ENCODE peak calls at places on chromosome 16, in nine cellular contexts. F is transverse colon, D is hepatocyte, A is cardiac muscle cell, H is heart right ventricle, B is thoracic aorta, N is astrocyte, W is A549, J is Caco-2. U is an unnamed sample.
A peak's percentile ranks its signal among the peaks of the same experiment; 100 is the strongest.

GRCh38 chr16:2467301-2468141 is 3.6 kb upstream of the NTN3 start:
- DNase-seq in F (peak; percentile 66), W (peak; percentile 60), D (peak; percentile 84), J (peak; percentile 78), A (peak; percentile 68), N (peak; percentile 57), H (peak; percentile 75), B (no peak), U (peak; percentile 89)

GRCh38 chr16:3158498-3159314 is 23.9 kb downstream of the ZNF213 start:
- DNase-seq in F (peak; percentile 95), W (peak; percentile 94), J (peak; percentile 92), D (peak; percentile 94), H (peak; percentile 88), A (peak; percentile 54), N (peak; percentile 78), B (peak; percentile 63), U (peak; percentile 91)

GRCh38 chr16:10511829-10512228 is 68.6 kb downstream of the EMP2 start:
- DNase-seq in A (no peak), W (no peak), N (no peak), D (no peak), J (no peak), H (no peak), B (no peak), F (no peak), U (no peak)

GRCh38 chr16:88026964-88027938 is 76.0 kb downstream of the BANP start:
- DNase-seq in J (no peak), B (no peak), F (no peak), A (no peak), H (no peak), D (no peak), W (no peak), N (no peak), U (no peak)

GRCh38 chr16:49833055-49833454 is 22.9 kb downstream of the ZNF423 start:
- DNase-seq in F (peak; percentile 44), H (peak; percentile 87), J (no peak), B (no peak), W (no peak), A (no peak), N (no peak), D (peak; percentile 71), U (no peak)

GRCh38 chr16:525123-525519 is 2.4 kb upstream of the CAPN15 start:
- DNase-seq in J (no peak), A (no peak), B (no peak), D (no peak), N (no peak), F (no peak), H (no peak), W (no peak), U (no peak)

GRCh38 chr16:46817961-46818360 is 13.0 kb downstream of the C16orf87 start:
- DNase-seq in B (no peak), N (peak; percentile 33), J (no peak), D (no peak), A (no peak), W (no peak), H (no peak), F (no peak), U (no peak)

GRCh38 chr16:3101841-3102470 is 2.9 kb upstream of the ZSCAN10 start:
- DNase-seq in B (no peak), D (no peak), N (no peak), F (no peak), H (peak; percentile 77), J (no peak), W (no peak), A (no peak), U (no peak)

GRCh38 chr16:49608801-49609200 is 235.2 kb downstream of the C16orf78 start:
- DNase-seq in H (peak; percentile 41), A (peak; percentile 75), B (no peak), D (peak; percentile 60), W (peak; percentile 21), J (peak; percentile 35), N (peak; percentile 58), F (no peak), U (peak; percentile 54)

GRCh38 chr16:80029706-80030481 is 429.4 kb upstream of the MAF start:
- DNase-seq in J (no peak), A (no peak), D (no peak), B (no peak), W (no peak), H (no peak), N (no peak), F (no peak), U (no peak)

GRCh38 chr16:81488687-81489411 is 44.2 kb downstream of the CMIP start:
- DNase-seq in A (no peak), F (no peak), H (no peak), W (no peak), D (no peak), N (no peak), J (no peak), B (no peak), U (no peak)

GRCh38 chr16:4915226-4915761 is 21.7 kb downstream of the PPL start:
- DNase-seq in N (peak; percentile 94), D (no peak), B (no peak), A (no peak), H (no peak), F (no peak), J (no peak), W (no peak), U (no peak)

GRCh38 chr16:57645691-57646387 is 17.4 kb downstream of the ADGRG1 start:
- DNase-seq in H (peak; percentile 85), F (no peak), N (no peak), J (no peak), B (no peak), W (no peak), D (no peak), A (no peak), U (no peak)

GRCh38 chr16:10210979-10211378 is 28.8 kb upstream of the GRIN2A start:
- DNase-seq in D (no peak), N (no peak), J (no peak), A (no peak), H (no peak), F (no peak), W (no peak), B (no peak), U (no peak)

GRCh38 chr16:50584033-50584722 is 36.0 kb downstream of the NKD1 start:
- DNase-seq in B (no peak), J (no peak), A (no peak), D (no peak), F (no peak), H (no peak), W (no peak), N (no peak), U (no peak)

GRCh38 chr16:30588651-30589050 is 3.2 kb upstream of the ZNF785 start:
- DNase-seq in B (no peak), J (no peak), D (no peak), N (no peak), H (no peak), F (no peak), W (no peak), A (no peak), U (no peak)

DNA sequence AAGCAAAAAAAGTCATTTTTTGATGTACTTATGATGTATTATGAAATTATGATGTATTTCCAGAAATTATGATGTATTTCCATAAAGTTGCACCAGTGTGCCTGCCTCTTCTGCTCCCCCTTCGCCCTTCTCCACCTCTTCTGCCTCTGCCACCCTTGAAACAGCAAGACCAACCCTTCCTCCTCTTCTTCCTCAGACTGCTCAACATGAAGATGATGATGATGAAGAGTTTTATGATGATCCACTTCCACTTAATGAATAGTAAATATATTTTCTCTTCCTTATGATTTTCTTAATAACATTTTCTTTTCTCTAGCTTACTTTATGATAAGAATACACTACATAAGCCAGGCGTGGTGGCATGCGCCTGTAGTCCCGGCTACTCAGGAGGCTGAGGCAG is 7.4 kb upstream of the ZNF785 start:
- DNase-seq in N (no peak), D (no peak), B (no peak), J (no peak), H (no peak), W (no peak), A (no peak), F (no peak), U (no peak)
- H3K4me1 ChIP-seq in N (no peaks in the 10 kb centered on the region), D (no peaks in the 10 kb centered on the region), B (no peaks in the 10 kb centered on the region), J (no peaks in the 10 kb centered on the region), H (no peaks in the 10 kb centered on the region), W (no peaks in the 10 kb centered on the region), A (no peaks in the 10 kb centered on the region), F (no peaks in the 10 kb centered on the region), U (no peaks in the 10 kb centered on the region)

GRCh38 chr16:85169333-85170065 is 57.2 kb upstream of the CIBAR2 start:
- DNase-seq in W (no peak), J (peak; percentile 47), F (no peak), B (no peak), N (peak; percentile 46), D (no peak), H (no peak), A (peak; percentile 64), U (peak; percentile 44)
- H3K4me1 ChIP-seq in W (peaks cover 51% of the 10 kb centered on the region), J (peaks cover 58% of the 10 kb centered on the region), F (peaks cover 16% of the 10 kb centered on the region), B (peaks cover 14% of the 10 kb centered on the region), N (peaks cover 47% of the 10 kb centered on the region), D (peaks cover 64% of the 10 kb centered on the region), H (peaks cover 85% of the 10 kb centered on the region), A (peaks cover 42% of the 10 kb centered on the region), U (peaks cover 72% of the 10 kb centered on the region)

GRCh38 chr16:86398201-86398600 is 112.1 kb upstream of the FOXF1 start:
- DNase-seq in J (no peak), N (peak; percentile 30), W (no peak), D (no peak), H (no peak), F (no peak), B (no peak), A (no peak), U (no peak)

GRCh38 chr16:86401119-86401518 is 109.2 kb upstream of the FOXF1 start:
- DNase-seq in D (no peak), F (no peak), H (no peak), B (no peak), N (no peak), W (no peak), J (no peak), A (no peak), U (no peak)

GRCh38 chr16:86396918-86397317 is 113.4 kb upstream of the FOXF1 start:
- DNase-seq in B (no peak), J (no peak), H (no peak), F (peak; percentile 53), A (no peak), W (no peak), N (peak; percentile 93), D (peak; percentile 74), U (peak; percentile 89)

GRCh38 chr16:86396318-86396882 is 113.9 kb upstream of the FOXF1 start:
- DNase-seq in D (peak; percentile 60), N (peak; percentile 96), W (no peak), J (no peak), H (no peak), B (no peak), F (peak; percentile 34), A (no peak), U (no peak)

DNA sequence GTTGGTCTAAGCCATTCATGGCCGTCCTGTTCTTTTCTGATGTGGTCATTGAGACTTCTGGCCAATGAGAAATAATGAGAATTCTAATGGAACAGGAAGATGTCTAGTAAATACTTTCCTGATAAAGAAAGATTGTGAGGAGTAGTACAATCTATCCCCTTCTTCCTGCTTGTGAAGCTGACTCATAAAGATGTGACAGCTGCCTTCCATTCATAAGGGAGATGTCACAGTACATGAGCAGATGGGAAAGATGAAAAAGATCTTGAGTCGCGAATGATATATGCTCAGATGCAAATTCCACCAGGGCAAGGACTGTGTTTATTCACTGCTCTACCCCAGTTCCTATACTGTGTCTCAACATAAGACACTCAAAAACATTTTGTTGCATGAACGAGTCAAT is 111.7 kb upstream of the FOXF1 start:
- DNase-seq in A (no peak), B (no peak), H (no peak), D (no peak), J (no peak), W (no peak), F (no peak), N (peak; percentile 88), U (no peak)
- H3K4me1 ChIP-seq in A (peaks cover 2% of the 10 kb centered on the region), B (no peaks in the 10 kb centered on the region), H (no peaks in the 10 kb centered on the region), D (peaks cover 19% of the 10 kb centered on the region), J (peaks cover 6% of the 10 kb centered on the region), W (no peaks in the 10 kb centered on the region), F (peaks cover 8% of the 10 kb centered on the region), N (peaks cover 19% of the 10 kb centered on the region), U (peaks cover 49% of the 10 kb centered on the region)

GRCh38 chr16:85621698-85622433 is 8.7 kb downstream of the GSE1 start:
- DNase-seq in A (no peak), F (peak; percentile 75), B (no peak), N (no peak), W (peak; percentile 23), D (peak; percentile 83), J (peak; percentile 92), H (no peak), U (no peak)
- H3K4me1 ChIP-seq in A (peaks cover 24% of the 10 kb centered on the region), F (peaks cover 9% of the 10 kb centered on the region), B (peaks cover 3% of the 10 kb centered on the region), N (peaks cover 8% of the 10 kb centered on the region), W (peaks cover 14% of the 10 kb centered on the region), D (peaks cover 33% of the 10 kb centered on the region), J (peaks cover 40% of the 10 kb centered on the region), H (peaks cover 53% of the 10 kb centered on the region), U (no peaks in the 10 kb centered on the region)